ENCODE peak calls at places on chromosomes 5 and 9, in five cellular contexts. H is cardiac muscle cell, W is lower lobe of right lung, S is right atrium auricular region, N is PC-9. X is an unnamed sample.

GRCh38 chr5:132825165-132825823 is 5.2 kb downstream of the SHROOM1 start:
- DNase-seq in W (no peak), H (no peak), N (no peak), S (peak), X (no peak)

GRCh38 chr5:42715791-42716190 is 40.8 kb upstream of the CCDC152 start:
- DNase-seq in W (no peak), H (no peak), S (no peak), N (no peak), X (no peak)

GRCh38 chr9:105127863-105128220 is 116.6 kb upstream of the SLC44A1 start:
- DNase-seq in W (no peak), N (peak), S (no peak), H (peak), X (peak)

GRCh38 chr5:113052041-113052795 is 75.6 kb downstream of the DCP2 start:
- DNase-seq in W (no peak), N (no peak), S (no peak), H (peak), X (no peak)

GRCh38 chr9:101486693-101487442 is 46.8 kb upstream of the RNF20 start:
- DNase-seq in W (peak), N (no peak), S (no peak), H (peak), X (no peak)

GRCh38 chr9:123615381-123615780 is 259.4 kb downstream of the CRB2 start:
- DNase-seq in N (no peak), H (no peak), S (no peak), W (no peak), X (no peak)

GRCh38 chr9:82961504-82962125 is 101.3 kb downstream of the RASEF start:
- DNase-seq in N (peak), H (peak), W (peak), S (no peak), X (peak)

GRCh38 chr9:128027166-128027539 is 40.0 kb downstream of the NAIF1 start:
- DNase-seq in W (no peak), H (peak), N (no peak), S (no peak), X (no peak)

GRCh38 chr9:99011161-99011709 is 67.5 kb downstream of the COL15A1 start:
- DNase-seq in N (no peak), S (no peak), W (no peak), H (peak), X (no peak)

GRCh38 chr9:967436-967835 is 9.0 kb upstream of the DMRT3 start:
- DNase-seq in N (no peak), H (no peak), S (no peak), W (no peak), X (no peak)

GRCh38 chr5:173707392-173707791 is 90.9 kb upstream of the BOD1 start:
- DNase-seq in W (no peak), S (peak), H (peak), N (peak), X (peak)

GRCh38 chr5:58499231-58499630 is 8.0 kb downstream of the GAPT start:
- DNase-seq in W (no peak), S (no peak), N (no peak), H (no peak), X (no peak)
- H3K27ac ChIP-seq in W (no peak), S (no peak), N (no peak), H (no peak), X (no peak)

GRCh38 chr5:103621548-103621930 is 59.0 kb upstream of the NUDT12 start:
- DNase-seq in H (no peak), S (no peak), W (no peak), N (no peak), X (no peak)
- H3K27ac ChIP-seq in H (no peak), S (no peak), W (no peak), N (no peak), X (no peak)

GRCh38 chr5:127648997-127649550 is at the start of gene CTXN3:
- DNase-seq in N (no peak), H (no peak), W (no peak), S (no peak), X (peak)

GRCh38 chr5:127645300-127645726 is 3.6 kb upstream of the CTXN3 start:
- DNase-seq in H (no peak), N (no peak), S (no peak), W (no peak), X (no peak)

GRCh38 chr5:127650649-127651048 is 1.8 kb downstream of the CTXN3 start:
- DNase-seq in H (peak), S (no peak), W (no peak), N (no peak), X (peak)

GRCh38 chr5:127650022-127650421 is 1.1 kb downstream of the CTXN3 start:
- DNase-seq in H (peak), W (no peak), S (no peak), N (no peak), X (no peak)

DNA sequence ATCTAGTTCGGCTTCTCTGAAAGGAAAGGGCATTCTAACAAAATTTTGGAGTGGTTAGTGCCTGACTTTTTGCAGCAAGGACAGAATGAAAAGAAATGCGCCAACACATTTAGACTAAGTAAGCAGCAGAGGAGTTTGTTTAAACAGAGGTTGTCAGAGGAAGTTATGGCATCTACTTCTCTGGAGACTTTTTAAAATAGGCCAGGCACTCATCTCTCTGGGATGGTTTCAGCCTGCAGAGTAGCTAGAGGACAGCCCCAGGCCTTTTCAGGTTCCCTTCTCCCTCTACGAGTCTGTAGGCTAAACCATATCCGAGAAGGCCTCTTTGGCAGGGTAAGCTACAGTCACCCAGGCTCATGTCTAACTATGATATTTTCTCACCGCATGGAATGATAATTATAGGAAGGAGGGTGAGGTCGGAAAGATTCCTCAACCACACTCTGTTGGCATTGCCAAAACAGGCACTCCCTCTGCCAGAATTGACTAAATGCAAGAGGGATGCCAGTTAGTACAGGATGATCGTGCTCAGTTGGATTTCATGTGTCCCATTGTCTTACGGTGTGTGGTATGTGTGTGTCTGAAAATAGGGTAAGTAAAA is 1.4 kb upstream of the CTXN3 start:
- DNase-seq in W (no peak), S (no peak), H (no peak), N (no peak), X (peak)
- H3K27ac ChIP-seq in W (no peak), S (no peak), H (no peak), N (no peak), X (no peak)

DNA sequence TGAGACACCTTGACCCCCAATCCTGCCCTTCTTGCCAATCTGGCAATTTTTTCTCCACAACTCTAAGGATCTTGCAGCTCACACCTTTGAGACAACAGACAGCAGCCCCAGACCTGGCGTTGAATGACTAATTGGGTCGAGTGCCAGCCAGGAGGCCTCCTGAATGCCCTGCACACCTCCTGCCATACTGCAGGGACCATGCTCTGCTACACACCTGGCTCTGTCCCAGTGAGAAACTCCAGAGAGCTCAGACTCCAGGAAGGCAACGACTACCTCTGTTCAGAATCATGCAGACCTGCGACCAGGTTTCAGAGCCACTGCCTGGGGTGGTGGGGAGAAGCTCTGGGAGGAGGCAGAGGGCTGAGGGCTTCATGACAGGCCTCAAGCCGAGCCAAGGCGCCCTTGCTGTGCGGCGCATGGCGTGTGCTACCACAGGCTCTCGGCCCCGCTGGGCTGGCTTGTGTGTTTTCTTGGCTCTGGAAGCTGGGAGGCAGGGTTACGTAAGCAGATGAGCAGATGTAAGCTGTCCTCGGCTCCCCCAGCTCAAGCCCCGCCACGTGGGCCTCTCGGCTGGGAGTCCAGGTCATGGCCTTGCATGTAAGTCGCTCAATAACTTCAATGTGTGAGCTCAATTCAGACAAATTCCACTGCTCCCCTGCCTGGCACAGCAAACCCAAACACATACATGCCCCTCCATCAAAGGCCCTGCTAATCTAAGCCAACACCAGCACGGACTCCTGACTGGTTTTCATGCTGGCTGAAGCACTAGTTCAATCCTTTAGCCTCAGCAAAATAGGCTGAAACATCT is 27.5 kb downstream of the B4GALT1 start:
- DNase-seq in S (no peak), H (peak), N (peak), W (peak), X (no peak)
- H3K27ac ChIP-seq in S (peak), H (peak), N (no peak), W (peak), X (no peak)